ENCODE peak calls at places on chromosomes 6 and 20, in seven cellular contexts. O is activated CD4-positive, alpha-beta T cell treated with anti-CD3 and anti-CD28 coated beads, Interleukin-2, amount 10 ng/mL, durations not matched to agents 24 days and 14 days; S is fibroblast of the conjunctiva; Z is left ventricle myocardium inferior; D is activated naive CD8-positive, alpha-beta T cell treated with anti-CD3 and anti-CD28 coated beads, Interleukin-2, amount 10 ng/mL, durations not matched to agents 7 days and 5 days; V is non-pigmented ciliary epithelial cell; L is lower leg skin. J is an unnamed sample.

GRCh38 chr6:114085206-114085605 is 114.3 kb upstream of the HDAC2 start:
- DNase-seq in O (no peak), S (no peak), Z (no peak), D (no peak), V (no peak), L (no peak), J (no peak)

GRCh38 chr20:53901064-53901463 is 169.3 kb downstream of the BCAS1 start:
- DNase-seq in O (no peak), S (no peak), Z (no peak), D (no peak), V (no peak), L (no peak), J (no peak)

GRCh38 chr20:38926934-38927616 is 858 bp downstream of the FAM83D start:
- DNase-seq in O (no peak), S (no peak), Z (no peak), D (no peak), V (no peak), L (no peak), J (no peak)

GRCh38 chr6:89204096-89204495 is 13.1 kb downstream of the GABRR1 start:
- DNase-seq in O (no peak), S (no peak), Z (no peak), D (no peak), V (no peak), L (no peak), J (no peak)

GRCh38 chr20:37630161-37630560 is 63.7 kb upstream of the CTNNBL1 start:
- DNase-seq in O (no peak), S (no peak), Z (no peak), D (no peak), V (no peak), L (no peak), J (no peak)

GRCh38 chr20:37986063-37986858 is 47.0 kb downstream of the TTI1 start:
- DNase-seq in O (no peak), S (no peak), Z (no peak), D (no peak), V (no peak), L (no peak), J (no peak)

GRCh38 chr6:150840185-150840584 is 25.3 kb upstream of the MTHFD1L start:
- DNase-seq in O (no peak), S (no peak), Z (no peak), D (no peak), V (no peak), L (no peak), J (no peak)

GRCh38 chr20:910840-911770 is 5.0 kb downstream of the ANGPT4 start:
- DNase-seq in O (no peak), S (no peak), Z (no peak), D (no peak), V (no peak), L (no peak), J (peak)

GRCh38 chr6:27601668-27602254 is 128.9 kb upstream of the ZNF184 start:
- DNase-seq in O (no peak), S (no peak), Z (no peak), D (no peak), V (no peak), L (no peak), J (peak)

GRCh38 chr20:41501376-41501775 is 116.8 kb downstream of the CHD6 start:
- DNase-seq in O (no peak), S (no peak), Z (no peak), D (no peak), V (no peak), L (no peak), J (no peak)

GRCh38 chr20:46021361-46022359 is 7.4 kb upstream of the SLC12A5 start:
- DNase-seq in O (peak), S (no peak), Z (no peak), D (peak), V (no peak), L (no peak), J (peak)

GRCh38 chr6:41706876-41707564 is 28.4 kb downstream of the TFEB start:
- DNase-seq in O (no peak), S (peak), Z (no peak), D (no peak), V (no peak), L (peak), J (peak)

GRCh38 chr20:56941101-56941686 is 312.1 kb downstream of the TFAP2C start:
- DNase-seq in O (no peak), S (no peak), Z (no peak), D (no peak), V (no peak), L (no peak), J (no peak)

GRCh38 chr6:33123732-33124524 is 48.1 kb downstream of the HLA-DPB1 start:
- DNase-seq in O (peak), S (no peak), Z (no peak), D (no peak), V (no peak), L (no peak), J (peak)

GRCh38 chr6:44556046-44556445 is 168.5 kb downstream of the CDC5L start:
- DNase-seq in O (no peak), S (no peak), Z (no peak), D (no peak), V (no peak), L (no peak), J (peak)

GRCh38 chr20:57079016-57080005 is 187.1 kb downstream of the BMP7 start:
- DNase-seq in O (no peak), S (no peak), Z (no peak), D (no peak), V (no peak), L (no peak), J (no peak)